ENCODE peak calls at places on chromosome 18, in four cellular contexts. J is testis, G is ovary, M is adrenal gland. D is an unnamed sample.

GRCh38 chr18:43620936-43621335 is 343.6 kb upstream of the SYT4 start:
- DNase-seq in J (no peak), G (no peak), M (no peak), D (no peak)

GRCh38 chr18:14912967-14913366 is 165.0 kb downstream of the ANKRD30B start:
- DNase-seq in J (no peak), G (no peak), M (no peak), D (peak; percentile 22)

GRCh38 chr18:11842562-11842961 is 8.7 kb upstream of the CHMP1B start:
- DNase-seq in J (no peak), G (no peak), M (no peak), D (no peak)

GRCh38 chr18:304887-305529 is 37.2 kb upstream of the THOC1 start:
- DNase-seq in J (no peak), G (no peak), M (no peak), D (no peak)

GRCh38 chr18:8559612-8560011 is 49.6 kb upstream of the RAB12 start:
- DNase-seq in J (no peak), G (no peak), M (no peak), D (no peak)

GRCh38 chr18:48790869-48791635 is 159.7 kb downstream of the SMAD7 start:
- DNase-seq in J (no peak), G (peak; percentile 30), M (peak; percentile 2), D (no peak)

GRCh38 chr18:6357668-6358067 is 57.0 kb downstream of the L3MBTL4 start:
- DNase-seq in J (no peak), G (no peak), M (no peak), D (no peak)

GRCh38 chr18:50158866-50159653 is 35.9 kb downstream of the MYO5B start:
- DNase-seq in J (no peak), G (no peak), M (no peak), D (no peak)

GRCh38 chr18:49174478-49174877 is 223.7 kb upstream of the SMAD7 start:
- DNase-seq in J (no peak), G (no peak), M (no peak), D (no peak)

GRCh38 chr18:13435596-13436333 is 217.2 kb downstream of the LDLRAD4 start:
- DNase-seq in J (no peak), G (no peak), M (peak; percentile 82), D (no peak)

GRCh38 chr18:6928359-6928758 is 189.2 kb downstream of the LAMA1 start:
- DNase-seq in J (no peak), G (no peak), M (no peak), D (no peak)

GRCh38 chr18:67308819-67309218 is 207.7 kb downstream of the DSEL start:
- DNase-seq in J (no peak), G (no peak), M (no peak), D (no peak)
- TF ChIP-seq POLR2A in J (no peak), G (no peak), M (no peak), D (no peak)

DNA sequence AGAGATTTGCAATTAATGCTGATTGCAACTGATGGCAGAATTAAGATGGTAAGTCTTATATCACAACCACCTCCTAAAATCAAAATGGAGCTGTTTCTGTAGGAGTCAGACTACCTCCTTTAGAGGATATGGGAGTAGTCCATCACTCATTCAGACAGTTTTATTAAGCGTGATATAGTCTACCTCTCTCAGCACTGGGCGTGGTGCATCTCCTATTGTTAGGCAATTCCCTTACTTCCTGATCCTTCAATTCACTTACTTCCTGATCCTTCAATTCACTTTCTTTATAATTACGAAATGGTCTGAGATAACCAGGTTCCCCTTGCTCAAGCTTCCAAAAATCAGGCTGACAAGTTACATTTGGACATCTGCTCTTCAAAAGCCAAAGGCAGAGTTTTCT is 31.9 kb downstream of the ATP8B1 start:
- DNase-seq in J (no peak), G (no peak), M (no peak), D (no peak)
- H3K4me1 ChIP-seq in J (no peaks in the 10 kb centered on the region), G (peaks cover 7% of the 10 kb centered on the region), M (peaks cover 17% of the 10 kb centered on the region), D (peaks cover 91% of the 10 kb centered on the region)

DNA sequence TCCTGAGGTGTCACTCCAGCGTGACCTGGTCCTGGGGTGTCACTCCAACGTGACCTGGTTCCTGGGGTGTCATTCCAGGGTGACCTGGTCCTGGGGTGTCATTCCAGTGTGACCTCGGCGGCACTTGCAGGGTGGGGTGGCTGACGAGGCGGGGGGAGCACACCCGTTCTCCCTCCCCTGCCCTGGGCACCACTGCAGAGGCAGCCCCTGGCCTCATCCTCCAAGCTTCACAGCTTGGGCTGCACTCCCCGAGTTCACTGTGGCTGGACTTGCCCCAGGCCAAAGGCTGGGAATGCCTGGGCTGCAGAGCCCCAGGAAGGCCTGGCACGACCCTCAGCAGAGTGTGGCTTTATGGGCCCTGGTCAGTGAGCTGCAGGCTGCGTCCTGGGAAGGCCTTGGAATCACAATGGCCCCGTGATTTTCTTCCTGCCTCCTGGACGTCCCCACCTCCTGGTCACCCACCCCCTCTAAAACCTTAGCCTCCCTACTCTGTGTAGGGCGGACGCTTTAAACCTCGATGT is 88.3 kb downstream of the NFATC1 start:
- DNase-seq in J (no peak), G (peak; percentile 27), M (no peak), D (no peak)
- H3K27ac ChIP-seq in J (no peak overlapping the region), G (no peak overlapping the region), M (no peak overlapping the region), D (no peak overlapping the region)

GRCh38 chr18:79395761-79396404 is at the start of gene NFATC1:
- DNase-seq in J (peak; percentile 69), G (peak; percentile 89), M (peak; percentile 81), D (no peak)
- TF ChIP-seq POLR2A in J (no peak), G (peak; percentile 79), M (no peak), D (peak; percentile 28)

GRCh38 chr18:51857989-51858388 is 482.0 kb upstream of the DCC start:
- DNase-seq in J (no peak), G (no peak), M (no peak), D (no peak)
- H3K4me1 ChIP-seq in J (no peaks in the 10 kb centered on the region), G (no peaks in the 10 kb centered on the region), M (no peaks in the 10 kb centered on the region), D (no peaks in the 10 kb centered on the region)

DNA sequence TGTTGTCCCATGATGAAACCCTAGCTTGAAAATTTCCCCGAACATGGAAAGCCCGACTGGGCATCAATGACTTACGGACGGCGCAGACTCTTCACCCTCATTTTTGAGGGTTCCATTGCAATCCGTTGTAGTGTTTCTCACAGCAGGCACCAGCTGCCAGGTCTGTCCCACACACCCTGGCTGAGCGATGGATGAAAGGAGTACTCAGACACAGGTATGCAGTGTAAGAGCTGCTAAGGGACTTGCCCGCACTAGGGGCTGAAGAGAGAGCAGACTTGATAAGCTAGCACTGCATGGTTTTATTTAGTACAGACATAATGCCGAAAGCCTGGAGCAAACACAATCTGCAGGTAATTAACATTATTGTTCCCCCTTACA is 15.8 kb downstream of the DYNAP start:
- DNase-seq in J (no peak), G (no peak), M (no peak), D (no peak)
- H3K27ac ChIP-seq in J (no peak overlapping the region), G (no peak overlapping the region), M (no peak overlapping the region), D (no peak overlapping the region)

DNA sequence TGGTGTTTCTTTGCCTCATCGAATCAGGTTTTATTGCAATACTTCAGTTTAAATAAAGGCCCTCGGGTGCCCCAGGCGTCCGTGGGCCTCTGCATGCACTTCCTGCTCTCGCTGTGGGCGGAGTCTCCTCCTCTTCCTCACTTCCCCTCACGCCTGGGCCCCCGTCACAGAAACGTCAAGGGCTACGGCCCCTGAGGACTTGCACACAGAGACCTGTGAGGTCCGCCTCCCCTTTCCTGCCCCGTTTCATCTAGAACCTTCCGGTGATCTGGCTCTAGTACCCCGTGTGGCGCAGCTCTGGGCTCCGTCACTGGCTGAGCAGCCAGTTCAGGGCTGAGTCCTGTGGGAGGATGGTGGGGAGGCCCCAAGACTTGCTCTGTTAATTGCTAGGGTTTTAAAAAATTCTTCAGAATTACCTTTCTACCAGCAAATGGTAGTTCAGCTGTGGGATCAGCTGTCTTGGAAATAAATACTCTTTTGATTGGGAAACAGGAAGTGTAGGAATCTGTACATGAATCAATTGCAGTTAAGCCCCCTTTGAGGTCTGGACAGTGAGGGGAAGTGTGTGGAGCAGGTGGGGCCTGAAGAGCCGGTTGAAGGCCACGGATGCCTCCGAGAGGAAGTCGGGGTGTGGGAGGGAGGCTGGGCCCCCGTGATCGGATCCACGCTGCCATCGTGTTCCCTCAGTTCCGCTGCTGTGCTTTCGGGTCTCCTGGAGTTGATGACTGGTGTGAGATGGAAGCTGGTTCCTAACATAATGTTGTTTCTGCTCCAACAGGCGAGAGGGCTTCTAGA is 10.2 kb downstream of the NFATC1 start:
- DNase-seq in J (peak; percentile 59), G (peak; percentile 38), M (peak; percentile 62), D (no peak)
- TF ChIP-seq POLR2A in J (no peak), G (no peak), M (no peak), D (no peak)

D was measured in vagina.